ENCODE peak calls at places on chromosomes 6 and 20, in ten cellular contexts. F, N, U, T, H, Y, J, R, X and P are unnamed samples. For H3K27me3, the result is how much of the 10 kb centered on the place peaks cover.

GRCh38 chr6:22466665-22467064 is 102.7 kb upstream of the HDGFL1 start:
- DNase-seq in F (no peak), N (no peak), U (no peak), T (no peak), H (no peak), Y (no peak), J (no peak), R (no peak), X (no peak), P (no peak)

GRCh38 chr6:53986165-53986720 is 125.0 kb upstream of the MLIP start:
- DNase-seq in F (peak), N (peak), U (peak), T (peak), H (no peak), Y (peak), J (peak), R (peak), X (peak), P (no peak)

GRCh38 chr6:37579444-37580067 is 79.9 kb upstream of the CCDC167 start:
- DNase-seq in F (no peak), N (no peak), U (no peak), T (no peak), H (no peak), Y (no peak), J (no peak), R (no peak), X (no peak), P (no peak)

GRCh38 chr6:164322533-164322932 is 908.0 kb downstream of the QKI start:
- DNase-seq in F (no peak), N (peak), U (peak), T (no peak), H (no peak), Y (peak), J (no peak), R (no peak), X (no peak), P (no peak)

GRCh38 chr6:161216616-161217205 is 57.1 kb downstream of the AGPAT4 start:
- DNase-seq in F (no peak), N (no peak), U (no peak), T (no peak), H (no peak), Y (no peak), J (no peak), R (no peak), X (no peak), P (no peak)

GRCh38 chr6:104788400-104788799 is 71.3 kb downstream of the HACE1 start:
- DNase-seq in F (no peak), N (peak), U (peak), T (no peak), H (no peak), Y (no peak), J (no peak), R (no peak), X (no peak), P (no peak)

GRCh38 chr6:119637768-119638167 is 288.2 kb upstream of the MAN1A1 start:
- DNase-seq in F (no peak), N (no peak), U (no peak), T (no peak), H (no peak), Y (no peak), J (no peak), R (no peak), X (no peak), P (no peak)

GRCh38 chr6:124573953-124574352 is 388.3 kb upstream of the RNF217 start:
- DNase-seq in F (no peak), N (no peak), U (no peak), T (no peak), H (no peak), Y (no peak), J (no peak), R (no peak), X (no peak), P (no peak)

GRCh38 chr6:144266091-144266649 is 19.0 kb upstream of the UTRN start:
- DNase-seq in F (peak), N (peak), U (peak), T (peak), H (no peak), Y (peak), J (peak), R (no peak), X (no peak), P (no peak)

GRCh38 chr6:163393923-163394322 is 20.6 kb upstream of the QKI start:
- DNase-seq in F (no peak), N (no peak), U (no peak), T (no peak), H (no peak), Y (no peak), J (no peak), R (no peak), X (no peak), P (no peak)

GRCh38 chr6:127554435-127555006 is 22.5 kb upstream of the C6orf58 start:
- DNase-seq in F (peak), N (peak), U (peak), T (no peak), H (no peak), Y (peak), J (no peak), R (no peak), X (no peak), P (no peak)

GRCh38 chr6:33904050-33904827 is 100.4 kb upstream of the MLN start:
- DNase-seq in F (no peak), N (no peak), U (no peak), T (peak), H (peak), Y (no peak), J (no peak), R (peak), X (no peak), P (peak)

GRCh38 chr20:63105211-63106107 is 98.7 kb upstream of the BHLHE23 start:
- DNase-seq in F (no peak), N (no peak), U (no peak), T (peak), H (no peak), Y (no peak), J (no peak), R (no peak), X (no peak), P (no peak)

GRCh38 chr6:134047673-134048072 is 4.8 kb downstream of the SLC2A12 start:
- DNase-seq in F (no peak), N (no peak), U (no peak), T (peak), H (no peak), Y (no peak), J (peak), R (no peak), X (no peak), P (no peak)

GRCh38 chr6:148342146-148343027 is at the start of gene SASH1:
- DNase-seq in F (peak), N (peak), U (peak), T (peak), H (peak), Y (peak), J (peak), R (peak), X (no peak), P (no peak)

GRCh38 chr6:6783736-6784135 is 195.2 kb downstream of the LY86 start:
- DNase-seq in F (no peak), N (no peak), U (peak), T (no peak), H (no peak), Y (no peak), J (no peak), R (no peak), X (no peak), P (no peak)

GRCh38 chr20:58557713-58558335 is 42.6 kb upstream of the APCDD1L start:
- DNase-seq in F (peak), N (no peak), U (peak), T (no peak), H (no peak), Y (no peak), J (no peak), R (no peak), X (no peak), P (no peak)

GRCh38 chr6:170372380-170373325 is 66.1 kb downstream of the FAM120B start:
- DNase-seq in F (no peak), N (no peak), U (no peak), T (no peak), H (no peak), Y (no peak), J (no peak), R (no peak), X (no peak), P (no peak)

GRCh38 chr6:97462031-97462430 is 179.0 kb upstream of the MMS22L start:
- DNase-seq in F (no peak), N (no peak), U (no peak), T (no peak), H (no peak), Y (no peak), J (no peak), R (no peak), X (no peak), P (no peak)

GRCh38 chr6:136401749-136402148 is 112.1 kb upstream of the BCLAF1 start:
- DNase-seq in F (peak), N (no peak), U (peak), T (no peak), H (no peak), Y (peak), J (no peak), R (no peak), X (no peak), P (no peak)

GRCh38 chr6:148343383-148343782 is 745 bp downstream of the SASH1 start:
- DNase-seq in F (no peak), N (peak), U (peak), T (no peak), H (no peak), Y (no peak), J (no peak), R (no peak), X (no peak), P (no peak)

GRCh38 chr6:127022297-127022696 is 96.2 kb upstream of the RSPO3 start:
- DNase-seq in F (no peak), N (peak), U (peak), T (peak), H (no peak), Y (peak), J (no peak), R (no peak), X (no peak), P (no peak)

GRCh38 chr6:99192561-99192960 is 156.9 kb downstream of the FAXC start:
- DNase-seq in F (no peak), N (no peak), U (no peak), T (no peak), H (no peak), Y (no peak), J (no peak), R (no peak), X (no peak), P (no peak)

GRCh38 chr20:50724851-50725721 is 6.3 kb upstream of the PARD6B start:
- DNase-seq in F (peak), N (peak), U (peak), T (peak), H (no peak), Y (peak), J (peak), R (peak), X (no peak), P (no peak)
- H3K27ac ChIP-seq in F (peak), N (peak), U (peak), T (peak), H (no peak), Y (peak), J (peak), R (peak), X (peak), P (peak)

DNA sequence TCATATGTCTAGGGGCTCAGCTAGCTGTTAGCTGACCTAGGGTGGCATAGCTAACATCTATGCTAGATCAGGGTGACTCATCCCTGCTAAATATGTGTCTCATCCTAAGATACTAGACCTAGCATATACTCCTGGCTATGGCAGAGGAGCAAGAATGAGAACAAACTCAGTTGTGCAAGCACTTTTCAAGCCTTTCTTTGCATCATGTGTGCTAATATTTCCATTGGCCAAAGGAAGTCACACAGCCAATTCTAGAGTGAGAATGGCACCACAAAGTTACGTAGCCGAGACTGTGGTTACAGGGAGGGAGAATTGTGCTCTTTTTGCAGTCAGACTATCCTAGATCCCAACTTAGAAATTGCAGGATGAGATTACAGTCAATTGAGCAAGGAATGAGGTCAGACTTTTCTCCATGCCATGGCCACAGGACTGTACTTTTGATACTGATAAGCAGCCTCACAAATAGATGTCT is 78.7 kb downstream of the PLCB4 start:
- DNase-seq in F (peak), N (peak), U (peak), T (no peak), H (no peak), Y (peak), J (no peak), R (no peak), X (no peak), P (no peak)
- H3K27me3 ChIP-seq in F (under half), N (under half), U (under half), T (under half), H (under half), Y (under half), J (under half), R (under half), X (under half), P (under half)

GRCh38 chr20:59723108-59723500 is 118.8 kb downstream of the PHACTR3 start:
- DNase-seq in F (no peak), N (no peak), U (no peak), T (no peak), H (no peak), Y (no peak), J (no peak), R (no peak), X (no peak), P (no peak)
- H3K27ac ChIP-seq in F (no peak), N (no peak), U (no peak), T (no peak), H (no peak), Y (no peak), J (no peak), R (no peak), X (no peak), P (no peak)

GRCh38 chr6:279630-280029 is 12.7 kb upstream of the DUSP22 start:
- DNase-seq in F (no peak), N (no peak), U (no peak), T (no peak), H (no peak), Y (no peak), J (no peak), R (no peak), X (no peak), P (no peak)

GRCh38 chr6:277746-278145 is 14.5 kb upstream of the DUSP22 start:
- DNase-seq in F (no peak), N (no peak), U (no peak), T (no peak), H (no peak), Y (no peak), J (no peak), R (no peak), X (no peak), P (no peak)

GRCh38 chr6:281469-282103 is 10.7 kb upstream of the DUSP22 start:
- DNase-seq in F (no peak), N (no peak), U (no peak), T (no peak), H (no peak), Y (no peak), J (no peak), R (no peak), X (no peak), P (no peak)

GRCh38 chr6:280775-281468 is 11.4 kb upstream of the DUSP22 start:
- DNase-seq in F (no peak), N (no peak), U (no peak), T (no peak), H (no peak), Y (no peak), J (no peak), R (no peak), X (no peak), P (no peak)

DNA sequence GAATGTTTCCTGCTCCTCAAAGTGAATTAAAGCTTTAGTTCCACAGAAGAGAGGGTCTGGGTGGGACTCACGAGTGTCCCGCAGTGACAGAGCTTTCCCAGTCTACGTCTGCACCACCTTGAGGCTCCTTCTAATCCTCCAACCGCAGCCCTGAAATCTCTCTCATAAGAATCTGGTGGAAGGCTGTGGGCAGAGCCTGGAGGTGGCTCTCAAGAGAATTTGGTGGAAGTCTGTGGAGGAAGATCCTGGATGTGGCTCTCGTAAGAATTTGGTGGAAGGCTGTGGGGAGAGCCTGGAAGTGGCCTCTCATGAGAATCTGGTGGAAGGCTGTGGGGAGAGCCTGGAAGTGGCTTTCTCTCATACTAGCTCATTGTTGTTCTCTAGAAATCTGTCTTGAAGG is 13.8 kb upstream of the DUSP22 start:
- DNase-seq in F (no peak), N (no peak), U (no peak), T (no peak), H (no peak), Y (no peak), J (no peak), R (no peak), X (no peak), P (no peak)
- H3K27me3 ChIP-seq in F (under half), N (under half), U (under half), T (under half), H (under half), Y (under half), J (under half), R (under half), X (under half), P (under half)